ENCODE peak calls at places on chromosomes 1 and 21, in eight cellular contexts. One of them, this sample, is unnamed.

GRCh38 chr1:196295766-196296165 is 312.5 kb downstream of the KCNT2 start:
- DNase-seq in heart left ventricle: no peak
- DNase-seq in tibial nerve: no peak
- DNase-seq in stomach: no peak
- DNase-seq in esophagus squamous epithelium: no peak
- DNase-seq in body of pancreas: no peak
- DNase-seq in transverse colon: no peak
- DNase-seq in suprapubic skin: no peak
- DNase-seq in this sample: no peak

GRCh38 chr1:108079550-108079949 is 114.6 kb upstream of the VAV3 start:
- DNase-seq in heart left ventricle: no peak
- DNase-seq in tibial nerve: no peak
- DNase-seq in suprapubic skin: no peak
- DNase-seq in transverse colon: peak; percentile 22
- DNase-seq in esophagus squamous epithelium: no peak
- DNase-seq in stomach: no peak
- DNase-seq in body of pancreas: no peak
- DNase-seq in this sample: no peak

GRCh38 chr1:202159534-202160371 is 649 bp downstream of the PTPN7 start:
- DNase-seq in suprapubic skin: no peak
- DNase-seq in tibial nerve: no peak
- DNase-seq in heart left ventricle: no peak
- DNase-seq in body of pancreas: no peak
- DNase-seq in esophagus squamous epithelium: no peak
- DNase-seq in stomach: no peak
- DNase-seq in transverse colon: peak; percentile 60
- DNase-seq in this sample: peak; percentile 56

GRCh38 chr21:25831300-25831699 is 96.5 kb downstream of the GABPA start:
- DNase-seq in esophagus squamous epithelium: no peak
- DNase-seq in heart left ventricle: no peak
- DNase-seq in transverse colon: no peak
- DNase-seq in stomach: no peak
- DNase-seq in tibial nerve: no peak
- DNase-seq in body of pancreas: no peak
- DNase-seq in suprapubic skin: no peak
- DNase-seq in this sample: no peak

GRCh38 chr21:19781881-19782652 is 1216.1 kb upstream of the NCAM2 start:
- DNase-seq in suprapubic skin: no peak
- DNase-seq in tibial nerve: no peak
- DNase-seq in stomach: no peak
- DNase-seq in esophagus squamous epithelium: no peak
- DNase-seq in transverse colon: no peak
- DNase-seq in heart left ventricle: no peak
- DNase-seq in body of pancreas: no peak
- DNase-seq in this sample: no peak

GRCh38 chr1:115794976-115795375 is 26.5 kb upstream of the CASQ2 start:
- DNase-seq in body of pancreas: no peak
- DNase-seq in stomach: no peak
- DNase-seq in suprapubic skin: no peak
- DNase-seq in heart left ventricle: no peak
- DNase-seq in transverse colon: no peak
- DNase-seq in tibial nerve: no peak
- DNase-seq in esophagus squamous epithelium: no peak
- DNase-seq in this sample: no peak

GRCh38 chr1:201486158-201486557 is 17.2 kb upstream of the PHLDA3 start:
- DNase-seq in heart left ventricle: no peak
- DNase-seq in body of pancreas: no peak
- DNase-seq in transverse colon: no peak
- DNase-seq in stomach: no peak
- DNase-seq in esophagus squamous epithelium: no peak
- DNase-seq in suprapubic skin: no peak
- DNase-seq in tibial nerve: no peak
- DNase-seq in this sample: no peak

GRCh38 chr1:223037845-223038244 is 105.2 kb downstream of the TLR5 start:
- DNase-seq in esophagus squamous epithelium: no peak
- DNase-seq in transverse colon: no peak
- DNase-seq in tibial nerve: no peak
- DNase-seq in heart left ventricle: no peak
- DNase-seq in body of pancreas: no peak
- DNase-seq in stomach: no peak
- DNase-seq in suprapubic skin: no peak
- DNase-seq in this sample: no peak

GRCh38 chr1:223500560-223501425 is 107.6 kb downstream of the CCDC185 start:
- DNase-seq in transverse colon: no peak
- DNase-seq in stomach: no peak
- DNase-seq in body of pancreas: peak; percentile 13
- DNase-seq in esophagus squamous epithelium: no peak
- DNase-seq in tibial nerve: no peak
- DNase-seq in heart left ventricle: no peak
- DNase-seq in suprapubic skin: no peak
- DNase-seq in this sample: no peak

GRCh38 chr1:39933956-39934941 is 20.7 kb upstream of the MFSD2A start:
- DNase-seq in body of pancreas: peak; percentile 93
- DNase-seq in esophagus squamous epithelium: peak; percentile 27
- DNase-seq in heart left ventricle: peak; percentile 43
- DNase-seq in tibial nerve: peak; percentile 62
- DNase-seq in transverse colon: peak; percentile 88
- DNase-seq in suprapubic skin: peak; percentile 93
- DNase-seq in stomach: peak; percentile 73
- DNase-seq in this sample: peak; percentile 49

GRCh38 chr1:234067584-234067983 is 163.1 kb downstream of the SLC35F3 start:
- DNase-seq in esophagus squamous epithelium: no peak
- DNase-seq in heart left ventricle: no peak
- DNase-seq in suprapubic skin: no peak
- DNase-seq in stomach: no peak
- DNase-seq in transverse colon: no peak
- DNase-seq in body of pancreas: no peak
- DNase-seq in tibial nerve: no peak
- DNase-seq in this sample: no peak

GRCh38 chr1:119554188-119554587 is 47.2 kb downstream of the HSD3B1 start:
- DNase-seq in esophagus squamous epithelium: no peak
- DNase-seq in stomach: peak; percentile 59
- DNase-seq in heart left ventricle: peak; percentile 33
- DNase-seq in body of pancreas: peak; percentile 80
- DNase-seq in transverse colon: no peak
- DNase-seq in tibial nerve: peak; percentile 27
- DNase-seq in suprapubic skin: no peak
- DNase-seq in this sample: peak; percentile 68

GRCh38 chr1:235329139-235329808 is 904 bp downstream of the GGPS1 start:
- DNase-seq in transverse colon: peak; percentile 51
- DNase-seq in tibial nerve: no peak
- DNase-seq in body of pancreas: peak; percentile 51
- DNase-seq in suprapubic skin: no peak
- DNase-seq in stomach: peak; percentile 48
- DNase-seq in heart left ventricle: peak; percentile 15
- DNase-seq in esophagus squamous epithelium: no peak
- DNase-seq in this sample: peak; percentile 40

GRCh38 chr1:175192630-175193338 is at the start of gene KIAA0040:
- DNase-seq in stomach: peak; percentile 81
- DNase-seq in suprapubic skin: peak; percentile 86
- DNase-seq in tibial nerve: peak; percentile 59
- DNase-seq in transverse colon: peak; percentile 83
- DNase-seq in body of pancreas: peak; percentile 94
- DNase-seq in esophagus squamous epithelium: no peak
- DNase-seq in heart left ventricle: peak; percentile 83
- DNase-seq in this sample: peak; percentile 69

DNA sequence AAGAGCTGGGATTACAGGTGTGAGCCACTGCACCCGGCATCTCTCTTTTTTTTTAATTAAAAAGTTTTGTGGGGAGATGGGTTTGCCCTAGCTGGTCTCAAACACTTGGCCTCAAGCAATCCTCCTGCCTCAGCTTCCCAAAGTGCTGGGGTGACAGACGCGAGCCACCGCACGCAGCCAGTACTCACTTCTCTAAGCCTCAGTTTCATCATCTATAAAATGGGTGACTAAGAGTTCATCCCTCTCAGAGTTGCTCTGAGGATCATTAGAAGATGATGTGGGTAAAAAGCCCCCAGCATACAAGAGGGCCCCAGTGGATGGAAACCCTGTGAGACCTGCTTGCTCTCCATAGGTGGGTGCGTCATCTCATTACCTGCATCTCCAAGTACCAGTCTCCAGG is 2.5 kb upstream of the CATSPER4 start:
- DNase-seq in suprapubic skin: no peak
- DNase-seq in transverse colon: no peak
- DNase-seq in tibial nerve: no peak
- DNase-seq in body of pancreas: no peak
- DNase-seq in heart left ventricle: no peak
- DNase-seq in esophagus squamous epithelium: no peak
- DNase-seq in stomach: no peak
- DNase-seq in this sample: no peak
- H3K27me3 ChIP-seq in suprapubic skin: no peaks in the 10 kb centered on the region
- H3K27me3 ChIP-seq in transverse colon: no peaks in the 10 kb centered on the region
- H3K27me3 ChIP-seq in tibial nerve: no peaks in the 10 kb centered on the region
- H3K27me3 ChIP-seq in body of pancreas: no peaks in the 10 kb centered on the region
- H3K27me3 ChIP-seq in heart left ventricle: no peaks in the 10 kb centered on the region
- H3K27me3 ChIP-seq in esophagus squamous epithelium: no peaks in the 10 kb centered on the region
- H3K27me3 ChIP-seq in stomach: no peaks in the 10 kb centered on the region
- H3K27me3 ChIP-seq in this sample: no peaks in the 10 kb centered on the region

DNA sequence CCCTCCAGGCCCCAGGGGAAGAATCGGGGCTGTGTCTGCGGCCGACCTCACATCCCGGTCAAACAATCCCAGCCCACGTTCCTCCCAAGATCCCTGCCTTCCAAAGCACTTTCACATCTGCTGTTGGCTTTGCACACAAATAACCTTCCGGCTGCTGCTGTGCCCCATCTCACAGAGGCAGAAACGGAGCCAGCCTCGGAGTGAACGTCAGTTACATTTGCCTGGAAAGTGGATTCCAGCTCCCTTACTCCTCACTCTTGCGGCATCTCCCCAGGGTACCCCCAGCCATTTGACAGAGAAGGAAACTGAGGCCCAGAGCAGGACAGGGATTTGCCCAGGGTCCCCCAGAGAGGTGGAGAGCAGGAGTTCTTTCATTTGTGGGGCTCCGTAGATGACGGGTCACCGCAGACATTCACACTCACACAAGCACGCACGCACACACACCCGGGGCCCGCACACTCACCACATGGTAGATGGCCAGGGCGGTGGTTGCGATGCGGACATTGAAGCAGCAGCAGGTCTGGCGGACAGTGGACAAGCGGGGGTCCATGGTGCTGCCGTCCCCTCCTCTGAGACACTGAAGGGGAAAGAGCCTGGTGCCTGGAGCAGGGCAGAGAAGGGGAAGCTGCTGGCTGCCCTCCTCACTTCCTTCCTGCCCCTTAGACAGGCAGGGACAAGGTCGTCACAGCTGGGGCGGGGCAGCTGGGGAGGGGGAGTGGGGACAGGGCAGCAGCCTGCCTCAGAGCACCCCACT is at the start of gene LAPTM5:
- DNase-seq in stomach: peak; percentile 48
- DNase-seq in transverse colon: peak; percentile 72
- DNase-seq in body of pancreas: peak; percentile 66
- DNase-seq in heart left ventricle: peak; percentile 57
- DNase-seq in tibial nerve: no peak
- DNase-seq in suprapubic skin: no peak
- DNase-seq in esophagus squamous epithelium: no peak
- DNase-seq in this sample: peak; percentile 33
- TF ChIP-seq POLR2A in stomach: no peak
- TF ChIP-seq POLR2A in transverse colon: peak; percentile 74
- TF ChIP-seq POLR2A in body of pancreas: no peak
- TF ChIP-seq POLR2A in heart left ventricle: peak; percentile 17
- TF ChIP-seq POLR2A in tibial nerve: no peak
- TF ChIP-seq POLR2A in suprapubic skin: peak; percentile 73
- TF ChIP-seq POLR2A in esophagus squamous epithelium: no peak
- TF ChIP-seq POLR2A in this sample: no peak

GRCh38 chr1:228650141-228650540 is 85.1 kb upstream of the RHOU start:
- DNase-seq in suprapubic skin: no peak
- DNase-seq in stomach: no peak
- DNase-seq in body of pancreas: no peak
- DNase-seq in esophagus squamous epithelium: no peak
- DNase-seq in transverse colon: no peak
- DNase-seq in tibial nerve: no peak
- DNase-seq in heart left ventricle: no peak
- DNase-seq in this sample: no peak

GRCh38 chr1:228647523-228648444 is 87.5 kb upstream of the RHOU start:
- DNase-seq in stomach: peak; percentile 34
- DNase-seq in heart left ventricle: no peak
- DNase-seq in suprapubic skin: peak; percentile 80
- DNase-seq in transverse colon: peak; percentile 44
- DNase-seq in body of pancreas: peak; percentile 54
- DNase-seq in esophagus squamous epithelium: no peak
- DNase-seq in tibial nerve: no peak
- DNase-seq in this sample: peak; percentile 57

GRCh38 chr1:228650946-228651345 is 84.3 kb upstream of the RHOU start:
- DNase-seq in esophagus squamous epithelium: no peak
- DNase-seq in heart left ventricle: no peak
- DNase-seq in body of pancreas: no peak
- DNase-seq in stomach: no peak
- DNase-seq in transverse colon: no peak
- DNase-seq in tibial nerve: no peak
- DNase-seq in suprapubic skin: no peak
- DNase-seq in this sample: no peak

GRCh38 chr1:228648647-228649383 is 86.5 kb upstream of the RHOU start:
- DNase-seq in suprapubic skin: no peak
- DNase-seq in esophagus squamous epithelium: no peak
- DNase-seq in tibial nerve: no peak
- DNase-seq in body of pancreas: no peak
- DNase-seq in heart left ventricle: no peak
- DNase-seq in transverse colon: no peak
- DNase-seq in stomach: no peak
- DNase-seq in this sample: no peak

GRCh38 chr1:228646717-228647522 is 88.4 kb upstream of the RHOU start:
- DNase-seq in esophagus squamous epithelium: no peak
- DNase-seq in transverse colon: peak; percentile 26
- DNase-seq in suprapubic skin: no peak
- DNase-seq in body of pancreas: no peak
- DNase-seq in stomach: peak; percentile 32
- DNase-seq in tibial nerve: no peak
- DNase-seq in heart left ventricle: no peak
- DNase-seq in this sample: peak; percentile 27
- H3K27me3 ChIP-seq in esophagus squamous epithelium: peaks cover 54% of the 10 kb centered on the region
- H3K27me3 ChIP-seq in transverse colon: peaks cover 53% of the 10 kb centered on the region
- H3K27me3 ChIP-seq in suprapubic skin: peaks cover 32% of the 10 kb centered on the region
- H3K27me3 ChIP-seq in body of pancreas: peaks cover 27% of the 10 kb centered on the region
- H3K27me3 ChIP-seq in stomach: peaks cover 41% of the 10 kb centered on the region
- H3K27me3 ChIP-seq in tibial nerve: peaks cover 9% of the 10 kb centered on the region
- H3K27me3 ChIP-seq in heart left ventricle: peaks cover 48% of the 10 kb centered on the region
- H3K27me3 ChIP-seq in this sample: no peaks in the 10 kb centered on the region

DNA sequence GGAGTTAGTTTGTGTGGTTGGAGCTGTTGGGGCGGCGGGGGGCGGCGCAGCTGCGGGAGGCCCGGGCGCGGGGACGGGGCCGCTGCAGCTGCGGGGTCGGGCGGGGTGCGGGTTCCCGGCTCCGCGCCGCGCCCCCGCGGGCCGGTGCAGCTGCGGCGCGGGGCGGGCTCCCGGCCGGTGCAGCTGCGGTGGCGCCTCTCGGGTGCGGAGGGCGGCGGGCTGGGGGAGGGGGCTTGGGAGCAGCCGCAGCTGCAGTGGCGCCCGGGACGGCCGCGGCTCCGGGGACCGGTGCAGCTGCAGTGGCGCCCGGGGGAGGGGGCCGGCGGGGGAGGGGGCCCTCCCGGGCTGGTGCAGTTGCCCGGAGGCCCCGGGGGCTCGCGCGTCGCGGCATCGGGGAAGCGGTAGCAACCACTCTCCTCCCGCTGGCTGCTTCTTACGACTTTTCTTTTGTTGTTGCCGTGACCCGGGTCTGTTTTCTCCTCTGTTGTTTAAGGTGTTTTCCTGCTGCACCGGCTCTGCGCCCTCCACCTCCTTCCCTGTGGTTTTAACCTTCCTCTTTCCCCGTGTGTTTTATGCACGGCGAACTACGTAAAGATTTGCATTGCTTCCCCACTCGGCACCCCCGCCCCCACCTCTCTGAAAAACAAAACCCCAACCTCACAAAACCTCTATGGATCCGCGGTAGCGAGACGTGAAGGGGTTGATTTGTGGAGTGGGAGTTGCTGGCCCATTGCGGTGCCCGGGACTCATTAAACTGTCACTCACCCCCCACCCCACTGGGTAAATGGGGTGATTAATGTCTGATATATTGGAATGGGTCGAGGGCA is 1.7 kb upstream of the ZBTB18 start:
- DNase-seq in transverse colon: peak; percentile 62
- DNase-seq in stomach: no peak
- DNase-seq in body of pancreas: peak; percentile 71
- DNase-seq in esophagus squamous epithelium: no peak
- DNase-seq in tibial nerve: no peak
- DNase-seq in suprapubic skin: no peak
- DNase-seq in heart left ventricle: peak; percentile 46
- DNase-seq in this sample: peak; percentile 37
- TF ChIP-seq POLR2A in transverse colon: no peak
- TF ChIP-seq POLR2A in stomach: no peak
- TF ChIP-seq POLR2A in body of pancreas: no peak
- TF ChIP-seq POLR2A in esophagus squamous epithelium: no peak
- TF ChIP-seq POLR2A in tibial nerve: no peak
- TF ChIP-seq POLR2A in suprapubic skin: no peak
- TF ChIP-seq POLR2A in heart left ventricle: no peak
- TF ChIP-seq POLR2A in this sample: no peak

This sample was measured in testis.